ENCODE peak calls at places on chromosomes 5 and 9, in five cellular contexts. W is A549, R is left ventricle myocardium inferior, A is lower lobe of right lung, N is epithelial cell of esophagus. I is an unnamed sample.
A peak's percentile ranks its signal among the peaks of the same experiment; 100 is the strongest.

GRCh38 chr5:95959964-95960801 is 1.5 kb downstream of the ELL2 start:
- DNase-seq in A (no peak), R (no peak), N (no peak), W (peak; percentile 15), I (peak; percentile 55)

GRCh38 chr5:163915481-163915961 is 410.1 kb downstream of the MAT2B start:
- DNase-seq in W (no peak), R (no peak), A (peak; percentile 53), N (no peak), I (no peak)

GRCh38 chr5:120806132-120806531 is 342.0 kb downstream of the PRR16 start:
- DNase-seq in R (no peak), W (no peak), N (peak; percentile 4), A (no peak), I (no peak)

GRCh38 chr5:99004960-99005359 is 76.2 kb upstream of the CHD1 start:
- DNase-seq in R (no peak), W (no peak), N (peak; percentile 56), A (no peak), I (no peak)

GRCh38 chr5:8828596-8829321 is 717.1 kb downstream of the SEMA5A start:
- DNase-seq in W (no peak), N (no peak), A (no peak), R (no peak), I (peak; percentile 54)

GRCh38 chr9:125440411-125440810 is 178.8 kb downstream of the GAPVD1 start:
- DNase-seq in N (no peak), W (no peak), R (no peak), A (no peak), I (no peak)

GRCh38 chr5:55600086-55600485 is 65.3 kb upstream of the PLPP1 start:
- DNase-seq in N (no peak), W (no peak), A (no peak), R (no peak), I (peak; percentile 20)

GRCh38 chr9:89753472-89754055 is 148.8 kb downstream of the GADD45G start:
- DNase-seq in R (no peak), A (no peak), N (no peak), W (no peak), I (no peak)

GRCh38 chr9:137478613-137479314 is 19.6 kb upstream of the NSMF start:
- DNase-seq in R (no peak), W (no peak), N (no peak), A (no peak), I (no peak)

GRCh38 chr5:43192558-43193170 is 639 bp downstream of the NIM1K start:
- DNase-seq in A (peak; percentile 55), R (no peak), N (peak; percentile 29), W (no peak), I (no peak)

GRCh38 chr9:34499101-34499500 is 23.7 kb downstream of the ENHO start:
- DNase-seq in A (no peak), W (no peak), R (no peak), N (peak; percentile 51), I (no peak)

GRCh38 chr9:93864840-93865239 is 90.3 kb downstream of the BARX1 start:
- DNase-seq in R (no peak), A (no peak), W (no peak), N (no peak), I (no peak)

GRCh38 chr9:16230731-16231130 is 639.7 kb downstream of the BNC2 start:
- DNase-seq in A (no peak), W (no peak), N (no peak), R (no peak), I (no peak)

GRCh38 chr9:84146893-84147705 is 166.5 kb downstream of the RMI1 start:
- DNase-seq in W (no peak), A (no peak), N (no peak), R (no peak), I (peak; percentile 5)

GRCh38 chr5:129377504-129377903 is 82.6 kb upstream of the ADAMTS19 start:
- DNase-seq in R (no peak), N (peak; percentile 49), A (no peak), W (no peak), I (no peak)

GRCh38 chr9:18256574-18256973 is 217.4 kb upstream of the ADAMTSL1 start:
- DNase-seq in R (no peak), A (no peak), W (no peak), N (peak; percentile 27), I (no peak)

GRCh38 chr9:137673871-137674270 is 55.1 kb downstream of the EHMT1 start:
- DNase-seq in N (no peak), W (no peak), R (no peak), A (no peak), I (no peak)

GRCh38 chr5:24547127-24547526 is 97.7 kb downstream of the CDH10 start:
- DNase-seq in R (no peak), N (no peak), A (no peak), W (no peak), I (no peak)

GRCh38 chr5:123754167-123754840 is 242.3 kb downstream of the CSNK1G3 start:
- DNase-seq in W (no peak), R (no peak), A (no peak), N (no peak), I (peak; percentile 67)

GRCh38 chr5:147216552-147217154 is 18.2 kb upstream of the STK32A start:
- DNase-seq in R (no peak), A (no peak), N (no peak), W (no peak), I (peak; percentile 72)

GRCh38 chr9:121837113-121838010 is 185.9 kb downstream of the DAB2IP start:
- DNase-seq in N (no peak), A (no peak), R (peak; percentile 39), W (no peak), I (peak; percentile 22)

GRCh38 chr5:97044057-97044456 is 98.4 kb downstream of the LIX1 start:
- DNase-seq in A (no peak), W (peak; percentile 33), N (peak; percentile 52), R (peak; percentile 17), I (no peak)

GRCh38 chr5:123976393-123977029 is 464.5 kb downstream of the CSNK1G3 start:
- DNase-seq in R (no peak), A (no peak), N (no peak), W (no peak), I (no peak)

GRCh38 chr5:158695595-158696330 is 404.0 kb downstream of the EBF1 start:
- DNase-seq in N (peak; percentile 66), A (peak; percentile 77), W (peak; percentile 91), R (peak; percentile 72), I (peak; percentile 83)

GRCh38 chr5:94983861-94984535 is 300.9 kb downstream of the MCTP1 start:
- DNase-seq in N (peak; percentile 56), A (no peak), R (no peak), W (no peak), I (no peak)

GRCh38 chr9:75992480-75993206 is 102.2 kb downstream of the PCSK5 start:
- DNase-seq in W (no peak), R (no peak), N (peak; percentile 21), A (no peak), I (peak; percentile 12)

DNA sequence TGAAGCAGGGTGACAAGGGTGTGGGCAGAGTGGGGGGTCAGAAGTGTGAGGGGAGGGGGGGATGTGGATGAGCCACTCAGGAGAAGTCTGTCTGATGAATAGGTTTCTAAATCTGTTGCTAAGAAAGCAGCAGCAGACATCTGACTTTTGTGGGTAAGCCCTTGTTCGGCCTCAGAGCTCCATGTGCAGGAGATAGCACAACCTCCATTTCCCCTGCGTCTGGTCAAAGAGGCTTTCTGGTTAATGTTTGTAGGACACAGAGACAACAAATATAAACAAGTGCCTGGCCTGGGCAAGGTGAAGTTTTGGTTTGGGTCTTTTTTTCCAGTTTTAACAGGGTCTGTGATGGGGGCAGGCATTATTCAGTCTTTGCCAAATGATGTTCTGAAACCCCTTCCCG is 57.0 kb upstream of the GNE start:
- DNase-seq in R (no peak), A (no peak), W (no peak), N (no peak), I (no peak)
- H3K4me3 ChIP-seq in R (no peak overlapping the region), A (no peak overlapping the region), W (no peak overlapping the region), N (no peak overlapping the region), I (no peak overlapping the region)

GRCh38 chr9:126818482-126818881 is 13.6 kb downstream of the ZBTB43 start:
- DNase-seq in N (no peak), W (no peak), A (no peak), R (no peak), I (no peak)

GRCh38 chr9:126819482-126819881 is 14.6 kb downstream of the ZBTB43 start:
- DNase-seq in R (no peak), A (no peak), N (no peak), W (no peak), I (no peak)

GRCh38 chr9:126827227-126827626 is 22.4 kb downstream of the ZBTB43 start:
- DNase-seq in A (no peak), R (no peak), W (no peak), N (no peak), I (no peak)

GRCh38 chr9:126822873-126823272 is 18.0 kb downstream of the ZBTB43 start:
- DNase-seq in A (no peak), N (no peak), R (no peak), W (no peak), I (no peak)

DNA sequence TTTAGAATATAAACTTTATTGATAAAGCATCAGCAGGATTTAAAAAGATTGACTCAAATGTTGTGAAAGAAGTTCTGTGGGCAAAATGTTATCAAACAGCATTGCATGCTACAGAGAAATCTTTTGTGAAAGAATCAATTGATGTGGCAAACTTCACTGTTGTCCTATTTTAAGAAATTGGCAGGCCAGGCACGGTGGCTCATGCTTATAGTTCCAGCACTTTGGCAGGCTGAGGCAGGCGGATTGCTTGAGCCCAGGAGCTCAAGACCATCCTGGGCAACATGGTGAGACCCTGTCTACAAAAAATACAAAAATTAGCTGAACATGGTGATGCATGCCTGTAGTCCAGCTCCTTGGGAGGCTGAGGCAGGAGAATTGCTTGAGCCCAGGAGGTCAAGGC is 17.4 kb downstream of the ZBTB43 start:
- DNase-seq in R (no peak), W (no peak), N (no peak), A (no peak), I (no peak)
- H3K4me3 ChIP-seq in R (no peak overlapping the region), W (no peak overlapping the region), N (no peak overlapping the region), A (no peak overlapping the region), I (no peak overlapping the region)

GRCh38 chr5:115599502-115599901 is 2.8 kb downstream of the TICAM2 start:
- DNase-seq in A (no peak), W (no peak), R (no peak), N (peak; percentile 32), I (no peak)
- H3K4me3 ChIP-seq in A (no peak overlapping the region), W (no peak overlapping the region), R (peak overlapping the region; percentile 87), N (no peak overlapping the region), I (no peak overlapping the region)

DNA sequence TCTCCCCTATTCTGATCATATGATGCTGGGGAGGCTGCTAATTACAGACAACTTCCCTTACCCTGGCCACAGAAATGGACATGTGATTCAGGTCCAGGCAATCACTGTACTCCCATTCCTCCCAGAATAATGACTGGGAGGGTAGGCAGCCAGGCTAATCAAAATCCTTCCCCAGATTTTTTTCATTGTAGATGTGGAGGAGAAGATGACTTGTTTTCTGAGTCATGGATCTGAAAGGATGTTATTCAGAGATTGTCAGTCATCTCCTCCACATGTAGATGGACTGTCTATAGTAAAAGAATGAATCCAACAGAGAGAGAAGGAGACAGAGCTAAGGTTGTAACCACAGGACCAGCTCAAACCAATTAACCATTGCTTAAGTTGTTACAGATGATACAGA is 123.9 kb upstream of the PUM3 start:
- DNase-seq in R (no peak), A (no peak), N (peak; percentile 28), W (no peak), I (no peak)
- H3K4me3 ChIP-seq in R (no peak overlapping the region), A (no peak overlapping the region), N (no peak overlapping the region), W (no peak overlapping the region), I (no peak overlapping the region)

I was measured in SJSA1.